ENCODE peak calls at places on chromosome 13, in four cellular contexts. Q is psoas muscle, L is fibroblast of lung, B is breast epithelium. A is an unnamed sample. For H3K4me1, the result is how much of the 10 kb centered on the place peaks cover.

GRCh38 chr13:112818698-112819045 is 128.8 kb downstream of the ATP11A start:
- DNase-seq in Q (no peak), L (no peak), B (no peak), A (no peak)

GRCh38 chr13:113309481-113309880 is 12.4 kb downstream of the LAMP1 start:
- DNase-seq in Q (no peak), L (no peak), B (no peak), A (no peak)

GRCh38 chr13:110559986-110560385 is 1.5 kb downstream of the RAB20 start:
- DNase-seq in Q (no peak), L (no peak), B (no peak), A (no peak)

GRCh38 chr13:66225071-66225470 is 1005.1 kb downstream of the PCDH9 start:
- DNase-seq in Q (no peak), L (no peak), B (no peak), A (no peak)

GRCh38 chr13:52048516-52048915 is 24.0 kb downstream of the UTP14C start:
- DNase-seq in Q (no peak), L (peak), B (no peak), A (no peak)

GRCh38 chr13:72696590-72696989 is 30.8 kb downstream of the MZT1 start:
- DNase-seq in Q (no peak), L (peak), B (no peak), A (no peak)

GRCh38 chr13:65342938-65343337 is 1887.2 kb downstream of the PCDH9 start:
- DNase-seq in Q (no peak), L (peak), B (no peak), A (no peak)

GRCh38 chr13:43686557-43686956 is 100.2 kb downstream of the ENOX1 start:
- DNase-seq in Q (peak), L (peak), B (no peak), A (no peak)

GRCh38 chr13:59673301-59673700 is 490.4 kb downstream of the DIAPH3 start:
- DNase-seq in Q (no peak), L (peak), B (no peak), A (no peak)

GRCh38 chr13:59666504-59666903 is 497.2 kb downstream of the DIAPH3 start:
- DNase-seq in Q (no peak), L (peak), B (no peak), A (no peak)

GRCh38 chr13:59672445-59672844 is 491.3 kb downstream of the DIAPH3 start:
- DNase-seq in Q (no peak), L (no peak), B (no peak), A (no peak)

GRCh38 chr13:59674616-59675015 is 489.1 kb downstream of the DIAPH3 start:
- DNase-seq in Q (no peak), L (no peak), B (no peak), A (no peak)

GRCh38 chr13:59671853-59672252 is 491.9 kb downstream of the DIAPH3 start:
- DNase-seq in Q (no peak), L (peak), B (no peak), A (no peak)
- H3K4me1 ChIP-seq in Q (under half), L (under half), B (under half), A (under half)

GRCh38 chr13:92320323-92320722 is 906.3 kb upstream of the GPC6 start:
- DNase-seq in Q (no peak), L (peak), B (no peak), A (no peak)
- TF ChIP-seq CTCF in Q (no peak), L (no peak), B (no peak), A (no peak)

GRCh38 chr13:79393564-79394249 is 12.3 kb downstream of the RBM26 start:
- DNase-seq in Q (no peak), L (no peak), B (no peak), A (peak)
- H3K4me3 ChIP-seq in Q (no peak), L (no peak), B (no peak), A (no peak)

GRCh38 chr13:20369886-20370361 is 137.8 kb upstream of the GJB6 start:
- DNase-seq in Q (no peak), L (no peak), B (no peak), A (no peak)

GRCh38 chr13:20363604-20364003 is 131.5 kb upstream of the GJB6 start:
- DNase-seq in Q (no peak), L (no peak), B (no peak), A (no peak)

GRCh38 chr13:20362642-20363041 is 130.5 kb upstream of the GJB6 start:
- DNase-seq in Q (no peak), L (no peak), B (no peak), A (peak)

GRCh38 chr13:20363162-20363561 is 131.0 kb upstream of the GJB6 start:
- DNase-seq in Q (no peak), L (no peak), B (no peak), A (no peak)

GRCh38 chr13:20366056-20366455 is 133.9 kb upstream of the GJB6 start:
- DNase-seq in Q (no peak), L (no peak), B (no peak), A (no peak)
- H3K4me1 ChIP-seq in Q (under half), L (under half), B (under half), A (under half)

GRCh38 chr13:104530741-104531140 is 1464.5 kb upstream of the SLC10A2 start:
- DNase-seq in Q (no peak), L (no peak), B (no peak), A (no peak)

GRCh38 chr13:104532131-104532530 is 1465.9 kb upstream of the SLC10A2 start:
- DNase-seq in Q (no peak), L (no peak), B (no peak), A (no peak)

GRCh38 chr13:104534847-104535246 is 1468.6 kb upstream of the SLC10A2 start:
- DNase-seq in Q (no peak), L (no peak), B (no peak), A (no peak)
- TF ChIP-seq CTCF in Q (no peak), L (peak), B (no peak), A (no peak)

GRCh38 chr13:94232161-94232560 is 247.3 kb downstream of the DCT start:
- DNase-seq in Q (no peak), L (no peak), B (no peak), A (no peak)

GRCh38 chr13:94232956-94233355 is 246.5 kb downstream of the DCT start:
- DNase-seq in Q (no peak), L (peak), B (no peak), A (no peak)

GRCh38 chr13:94233831-94234230 is 245.7 kb downstream of the DCT start:
- DNase-seq in Q (no peak), L (no peak), B (no peak), A (no peak)

GRCh38 chr13:94234766-94235165 is 244.7 kb downstream of the DCT start:
- DNase-seq in Q (no peak), L (no peak), B (no peak), A (no peak)

DNA sequence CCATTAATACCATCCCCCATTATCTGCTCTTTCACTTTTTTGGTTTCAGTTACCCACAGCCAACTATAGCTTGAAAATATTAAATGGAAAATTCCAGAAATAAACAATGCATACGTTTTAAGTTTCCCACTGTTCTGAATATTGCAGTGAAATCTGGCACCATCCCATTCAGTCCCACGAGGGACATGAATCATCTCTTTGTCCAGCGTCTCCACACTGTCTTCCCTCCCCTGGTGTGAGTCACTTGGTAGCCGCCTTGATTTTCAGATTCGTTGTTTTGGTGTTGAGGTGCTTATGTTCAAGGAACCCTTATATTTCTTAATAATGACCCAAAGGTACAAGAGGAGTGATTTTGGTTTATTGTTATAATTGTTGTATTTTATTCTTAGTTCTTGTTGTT is 246.1 kb downstream of the DCT start:
- DNase-seq in Q (peak), L (peak), B (no peak), A (peak)
- H3K4me3 ChIP-seq in Q (no peak), L (peak), B (no peak), A (no peak)

GRCh38 chr13:50125306-50125555 is 110.0 kb downstream of the KCNRG start:
- DNase-seq in Q (no peak), L (no peak), B (no peak), A (no peak)
- H3K4me1 ChIP-seq in Q (under half), L (under half), B (under half), A (under half)

A was measured in mucosa of descending colon.